ENCODE peak calls at places on chromosomes 5 and 9, in nine cellular contexts. T is transverse colon, K is fibroblast of lung, Y is neural progenitor cell, Z is breast epithelium, S is lower lobe of right lung, O is spleen, U is left ventricle myocardium inferior, G is thoracic aorta. A is an unnamed sample.

GRCh38 chr5:117230375-117230774 is 655.8 kb upstream of the SEMA6A start:
- DNase-seq in T (no peak), K (no peak), Y (no peak), Z (no peak), S (no peak), O (no peak), U (no peak), G (no peak), A (no peak)

GRCh38 chr9:1173986-1174385 is 123.8 kb downstream of the DMRT2 start:
- DNase-seq in T (no peak), K (no peak), Y (no peak), Z (no peak), S (no peak), O (no peak), U (no peak), G (no peak), A (no peak)

GRCh38 chr5:147481376-147481775 is 28.5 kb downstream of the DPYSL3 start:
- DNase-seq in T (no peak), K (peak; percentile 90), Y (no peak), Z (no peak), S (no peak), O (no peak), U (no peak), G (no peak), A (peak; percentile 34)

GRCh38 chr9:38018230-38018963 is 50.6 kb downstream of the SHB start:
- DNase-seq in T (no peak), K (no peak), Y (no peak), Z (no peak), S (no peak), O (no peak), U (no peak), G (no peak), A (no peak)

GRCh38 chr5:75509956-75510355 is 1.5 kb downstream of the CERT1 start:
- DNase-seq in T (no peak), K (peak; percentile 79), Y (peak; percentile 5), Z (no peak), S (peak; percentile 46), O (no peak), U (no peak), G (no peak), A (no peak)

GRCh38 chr5:421287-421880 is 21.6 kb upstream of the EXOC3 start:
- DNase-seq in T (no peak), K (no peak), Y (no peak), Z (no peak), S (no peak), O (no peak), U (no peak), G (no peak), A (no peak)

GRCh38 chr5:16544607-16545374 is 72.0 kb downstream of the RETREG1 start:
- DNase-seq in T (no peak), K (no peak), Y (no peak), Z (no peak), S (no peak), O (no peak), U (no peak), G (no peak), A (no peak)

GRCh38 chr5:157294692-157295091 is 28.8 kb downstream of the CYFIP2 start:
- DNase-seq in T (no peak), K (no peak), Y (no peak), Z (no peak), S (no peak), O (no peak), U (no peak), G (no peak), A (no peak)

GRCh38 chr9:135239769-135240141 is 152.3 kb downstream of the OLFM1 start:
- DNase-seq in T (no peak), K (no peak), Y (no peak), Z (no peak), S (no peak), O (no peak), U (no peak), G (no peak), A (no peak)

GRCh38 chr5:16776611-16777251 is 159.4 kb downstream of the MYO10 start:
- DNase-seq in T (no peak), K (peak; percentile 44), Y (peak; percentile 60), Z (peak; percentile 65), S (no peak), O (no peak), U (no peak), G (no peak), A (no peak)

GRCh38 chr9:3528466-3528865 is 2.7 kb upstream of the RFX3 start:
- DNase-seq in T (no peak), K (no peak), Y (no peak), Z (no peak), S (no peak), O (no peak), U (no peak), G (no peak), A (peak; percentile 43)

GRCh38 chr5:1524799-1525623 is 1.3 kb upstream of the LPCAT1 start:
- DNase-seq in T (peak; percentile 7), K (no peak), Y (no peak), Z (peak; percentile 44), S (peak; percentile 49), O (peak; percentile 85), U (no peak), G (peak; percentile 1), A (no peak)

GRCh38 chr5:158807-159447 is 32.4 kb upstream of the LRRC14B start:
- DNase-seq in T (no peak), K (no peak), Y (no peak), Z (no peak), S (no peak), O (peak; percentile 51), U (no peak), G (no peak), A (no peak)

GRCh38 chr5:123809594-123810172 is 297.7 kb downstream of the CSNK1G3 start:
- DNase-seq in T (peak; percentile 25), K (no peak), Y (no peak), Z (no peak), S (no peak), O (no peak), U (no peak), G (no peak), A (peak; percentile 12)

DNA sequence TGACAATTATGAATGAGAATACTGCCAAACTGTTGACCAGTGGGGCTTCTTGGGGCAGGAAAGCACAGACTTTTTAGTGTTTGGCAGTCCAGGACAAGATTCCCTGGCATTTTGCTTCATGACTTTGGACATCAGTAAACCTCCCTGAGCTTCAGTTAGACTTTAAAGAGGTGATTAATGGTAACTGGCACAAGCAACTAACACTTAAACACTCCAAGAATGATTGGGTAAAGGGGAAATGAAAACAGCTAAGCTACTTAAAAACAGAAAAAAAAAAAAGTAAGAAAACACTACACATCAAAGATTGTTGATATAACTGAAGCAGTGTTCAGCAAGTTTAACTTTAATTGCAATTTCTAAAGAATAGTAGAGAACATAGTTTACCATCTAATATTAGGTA is 13.4 kb downstream of the PAIP1 start:
- DNase-seq in T (no peak), K (no peak), Y (no peak), Z (no peak), S (no peak), O (no peak), U (no peak), G (no peak), A (no peak)
- H3K4me3 ChIP-seq in T (no peak overlapping the region), K (no peak overlapping the region), Y (no peak overlapping the region), Z (no peak overlapping the region), S (no peak overlapping the region), O (no peak overlapping the region), U (no peak overlapping the region), G (no peak overlapping the region), A (no peak overlapping the region)

GRCh38 chr9:121107881-121108280 is 33.1 kb downstream of the CNTRL start:
- DNase-seq in T (no peak), K (no peak), Y (no peak), Z (no peak), S (no peak), O (no peak), U (no peak), G (no peak), A (no peak)

GRCh38 chr9:121105531-121105930 is 30.8 kb downstream of the CNTRL start:
- DNase-seq in T (no peak), K (no peak), Y (no peak), Z (no peak), S (no peak), O (no peak), U (no peak), G (no peak), A (no peak)

GRCh38 chr9:121107041-121107440 is 32.3 kb downstream of the CNTRL start:
- DNase-seq in T (no peak), K (no peak), Y (no peak), Z (no peak), S (no peak), O (no peak), U (no peak), G (no peak), A (no peak)
- TF ChIP-seq CTCF in T (no peak), K (no peak), Y (peak; percentile 7), Z (no peak), S (no peak), O (no peak), U (no peak), G (no peak), A (peak; percentile 21)

GRCh38 chr5:77638204-77638762 is at the start of gene OTP:
- DNase-seq in T (no peak), K (no peak), Y (no peak), Z (no peak), S (no peak), O (no peak), U (no peak), G (no peak), A (no peak)

GRCh38 chr5:77635073-77635472 is 3.4 kb downstream of the OTP start:
- DNase-seq in T (no peak), K (no peak), Y (no peak), Z (no peak), S (no peak), O (no peak), U (no peak), G (no peak), A (no peak)

GRCh38 chr5:77637170-77638074 is 1.1 kb downstream of the OTP start:
- DNase-seq in T (no peak), K (no peak), Y (peak; percentile 29), Z (no peak), S (no peak), O (no peak), U (no peak), G (no peak), A (no peak)

GRCh38 chr5:77636423-77637169 is 1.9 kb downstream of the OTP start:
- DNase-seq in T (no peak), K (no peak), Y (peak; percentile 43), Z (no peak), S (no peak), O (no peak), U (no peak), G (no peak), A (no peak)

GRCh38 chr5:77635617-77636422 is 2.7 kb downstream of the OTP start:
- DNase-seq in T (no peak), K (no peak), Y (peak; percentile 86), Z (no peak), S (no peak), O (no peak), U (no peak), G (no peak), A (no peak)
- H3K27me3 ChIP-seq in T (peaks cover 100% of the 10 kb centered on the region), K (peaks cover 79% of the 10 kb centered on the region), Y (peaks cover 100% of the 10 kb centered on the region), Z (peaks cover 100% of the 10 kb centered on the region), S (peaks cover 100% of the 10 kb centered on the region), O (peaks cover 100% of the 10 kb centered on the region), U (peaks cover 100% of the 10 kb centered on the region), G (peaks cover 57% of the 10 kb centered on the region), A (no peaks in the 10 kb centered on the region)

DNA sequence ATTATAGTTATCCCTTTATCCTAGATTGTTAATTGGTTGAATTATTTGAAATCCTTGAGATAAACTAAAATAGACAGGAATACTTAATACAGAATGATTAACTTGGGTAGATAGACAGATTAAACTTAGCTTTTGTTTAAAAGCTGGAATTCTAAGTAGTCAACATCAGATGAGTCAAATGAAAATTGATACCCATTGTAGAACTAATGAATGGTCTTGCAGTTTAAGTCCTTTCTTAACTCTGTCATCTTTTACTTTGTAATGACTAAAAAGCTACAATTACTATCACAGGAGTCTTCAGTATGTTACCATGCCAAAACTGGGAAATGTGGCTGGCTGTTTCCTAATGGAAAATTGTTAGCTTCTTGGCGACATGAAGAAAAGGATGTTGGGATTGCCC is 20.3 kb upstream of the ANXA1 start:
- DNase-seq in T (no peak), K (no peak), Y (no peak), Z (no peak), S (no peak), O (no peak), U (no peak), G (no peak), A (no peak)
- H3K4me3 ChIP-seq in T (no peak overlapping the region), K (peak overlapping the region; percentile 52), Y (no peak overlapping the region), Z (peak overlapping the region; percentile 62), S (no peak overlapping the region), O (no peak overlapping the region), U (peak overlapping the region; percentile 61), G (peak overlapping the region; percentile 73), A (no peak overlapping the region)

A was measured in GM06990.